ENCODE peak calls at places on chromosome 17, in six cellular contexts. D is fibroblast of mammary gland, Q is AML-193, O is GM23248, Z is Peyer's patch, W is amniotic stem cell. E is an unnamed sample.

GRCh38 chr17:20008242-20009051 is 712 bp upstream of the SPECC1 start:
- DNase-seq in Q (no peak), D (peak; percentile 15), Z (peak; percentile 51), W (no peak), O (peak; percentile 49), E (no peak)

GRCh38 chr17:14337596-14338079 is 36.8 kb downstream of the HS3ST3B1 start:
- DNase-seq in Z (no peak), W (no peak), Q (no peak), O (no peak), D (no peak), E (no peak)

GRCh38 chr17:47253541-47254402 is at the start of gene ITGB3:
- DNase-seq in Z (peak; percentile 82), D (peak; percentile 71), Q (peak; percentile 50), W (peak; percentile 31), O (peak; percentile 90), E (peak; percentile 57)

GRCh38 chr17:39653662-39654331 is 11.4 kb upstream of the TCAP start:
- DNase-seq in O (peak; percentile 57), Q (peak; percentile 74), Z (peak; percentile 82), D (peak; percentile 42), W (no peak), E (peak; percentile 69)

GRCh38 chr17:74744349-74744713 is 4.1 kb upstream of the NHERF1 start:
- DNase-seq in Z (peak; percentile 49), W (no peak), O (no peak), Q (no peak), D (no peak), E (no peak)

GRCh38 chr17:32441886-32442285 is 2.4 kb upstream of the PSMD11 start:
- DNase-seq in D (no peak), Q (no peak), O (no peak), Z (no peak), W (no peak), E (no peak)

GRCh38 chr17:49327835-49328784 is 33.9 kb downstream of the ZNF652 start:
- DNase-seq in O (peak; percentile 42), Q (peak; percentile 75), D (peak; percentile 42), W (no peak), Z (no peak), E (peak; percentile 45)

GRCh38 chr17:16419929-16420271 is 4.5 kb downstream of the TRPV2 start:
- DNase-seq in Q (no peak), D (peak; percentile 87), Z (no peak), W (no peak), O (peak; percentile 83), E (no peak)

GRCh38 chr17:67983289-67983688 is 13.0 kb downstream of the C17orf58 start:
- DNase-seq in Q (no peak), O (no peak), D (no peak), W (no peak), Z (no peak), E (no peak)

GRCh38 chr17:45104497-45104896 is 27.8 kb downstream of the PLCD3 start:
- DNase-seq in Z (no peak), O (no peak), Q (no peak), W (no peak), D (no peak), E (no peak)

GRCh38 chr17:82019905-82020873 is 2.5 kb downstream of the CENPX start:
- DNase-seq in W (no peak), D (peak; percentile 28), Q (peak; percentile 71), Z (peak; percentile 80), O (peak; percentile 61), E (no peak)

GRCh38 chr17:6470751-6471521 is 26.7 kb downstream of the PIMREG start:
- DNase-seq in D (no peak), W (no peak), O (peak; percentile 16), Z (no peak), Q (no peak), E (no peak)

GRCh38 chr17:3693829-3694231 is 2.1 kb downstream of the P2RX5 start:
- DNase-seq in Z (no peak), D (no peak), Q (no peak), W (no peak), O (no peak), E (no peak)

GRCh38 chr17:83201206-83202001 is 122.0 kb downstream of the METRNL start:
- DNase-seq in W (no peak), Q (no peak), D (no peak), Z (no peak), O (peak; percentile 14), E (peak; percentile 37)

GRCh38 chr17:66970140-66970539 is 5.6 kb downstream of the CACNG4 start:
- DNase-seq in Z (no peak), W (no peak), O (no peak), D (no peak), Q (no peak), E (no peak)

GRCh38 chr17:79997004-79997673 is 38.5 kb downstream of the TBC1D16 start:
- DNase-seq in Q (peak; percentile 99), W (no peak), Z (no peak), D (no peak), O (no peak), E (peak; percentile 91)